ENCODE peak calls at places on chromosomes 2 and 18, in four cellular contexts. W is WTC11, D is NCI-H524, H is Right ventricle myocardium superior. A is an unnamed sample.
A peak's percentile ranks its signal among the peaks of the same experiment; 100 is the strongest.

GRCh38 chr18:10851824-10852225 is 297.5 kb downstream of the PIEZO2 start:
- DNase-seq in W (no peak), D (peak; percentile 22), H (no peak), A (no peak)

GRCh38 chr2:219628235-219628985 is 980 bp downstream of the SLC4A3 start:
- DNase-seq in W (no peak), D (no peak), H (no peak), A (no peak)

GRCh38 chr2:136135924-136136906 is 18.3 kb upstream of the CXCR4 start:
- DNase-seq in W (no peak), D (no peak), H (no peak), A (peak; percentile 92)

GRCh38 chr2:134869941-134870736 is 31.7 kb downstream of the ACMSD start:
- DNase-seq in W (no peak), D (peak; percentile 47), H (peak; percentile 38), A (no peak)

GRCh38 chr18:48348739-48349138 is 60.4 kb downstream of the ZBTB7C start:
- DNase-seq in W (no peak), D (peak; percentile 40), H (no peak), A (no peak)

GRCh38 chr2:15043336-15044058 is 411.0 kb downstream of the LRATD1 start:
- DNase-seq in W (no peak), D (no peak), H (no peak), A (no peak)

GRCh38 chr2:95272299-95272751 is 1.9 kb upstream of the PROM2 start:
- DNase-seq in W (peak; percentile 3), D (no peak), H (no peak), A (no peak)

GRCh38 chr18:8696749-8697211 is 8.6 kb upstream of the MTCL1 start:
- DNase-seq in W (peak; percentile 83), D (peak; percentile 16), H (peak; percentile 86), A (peak; percentile 65)

GRCh38 chr2:98277156-98277859 is 68.9 kb upstream of the CNGA3 start:
- DNase-seq in W (no peak), D (peak; percentile 15), H (no peak), A (no peak)

A was measured in immature natural killer cell.